ENCODE peak calls at places on chromosome 19, in four cellular contexts. C is colonic mucosa, V is fibroblast of lung, Y is adrenal gland. N is an unnamed sample.

GRCh38 chr19:8615813-8616596 is 5.5 kb upstream of the ADAMTS10 start:
- DNase-seq in C (peak), V (peak), Y (peak), N (no peak)

GRCh38 chr19:43643326-43643725 is 3.7 kb upstream of the CADM4 start:
- DNase-seq in C (no peak), V (no peak), Y (no peak), N (no peak)

GRCh38 chr19:23800868-23801267 is 42.2 kb upstream of the ZNF681 start:
- DNase-seq in V (no peak), C (no peak), Y (no peak), N (no peak)

GRCh38 chr19:50203281-50204080 is at the start of gene MYH14:
- DNase-seq in Y (peak), C (peak), V (peak), N (no peak)

GRCh38 chr19:43639507-43640423 is at the start of gene CADM4:
- DNase-seq in Y (peak), V (no peak), C (peak), N (no peak)

GRCh38 chr19:18719541-18719940 is 36.1 kb downstream of the CRTC1 start:
- DNase-seq in Y (no peak), C (no peak), V (peak), N (no peak)

GRCh38 chr19:14164088-14164487 is 27.7 kb upstream of the ASF1B start:
- DNase-seq in C (no peak), V (no peak), Y (no peak), N (no peak)

GRCh38 chr19:12789098-12789903 is 2.0 kb upstream of the JUNB start:
- DNase-seq in Y (no peak), V (no peak), C (peak), N (no peak)

GRCh38 chr19:48896191-48896720 is 2.3 kb downstream of the TULP2 start:
- DNase-seq in C (peak), Y (peak), V (peak), N (no peak)

GRCh38 chr19:49850487-49851342 is at the start of gene PTOV1:
- DNase-seq in Y (peak), V (peak), C (peak), N (peak)

GRCh38 chr19:48698046-48698445 is 2.3 kb downstream of the FUT2 start:
- DNase-seq in Y (no peak), C (peak), V (peak), N (peak)

GRCh38 chr19:6730941-6731670 is 6.3 kb downstream of the GPR108 start:
- DNase-seq in C (no peak), Y (no peak), V (no peak), N (no peak)

GRCh38 chr19:7668842-7669241 is at the start of gene RETN:
- DNase-seq in Y (no peak), C (no peak), V (no peak), N (no peak)

GRCh38 chr19:8305798-8306197 is 2.4 kb downstream of the CD320 start:
- DNase-seq in Y (peak), C (peak), V (no peak), N (peak)

DNA sequence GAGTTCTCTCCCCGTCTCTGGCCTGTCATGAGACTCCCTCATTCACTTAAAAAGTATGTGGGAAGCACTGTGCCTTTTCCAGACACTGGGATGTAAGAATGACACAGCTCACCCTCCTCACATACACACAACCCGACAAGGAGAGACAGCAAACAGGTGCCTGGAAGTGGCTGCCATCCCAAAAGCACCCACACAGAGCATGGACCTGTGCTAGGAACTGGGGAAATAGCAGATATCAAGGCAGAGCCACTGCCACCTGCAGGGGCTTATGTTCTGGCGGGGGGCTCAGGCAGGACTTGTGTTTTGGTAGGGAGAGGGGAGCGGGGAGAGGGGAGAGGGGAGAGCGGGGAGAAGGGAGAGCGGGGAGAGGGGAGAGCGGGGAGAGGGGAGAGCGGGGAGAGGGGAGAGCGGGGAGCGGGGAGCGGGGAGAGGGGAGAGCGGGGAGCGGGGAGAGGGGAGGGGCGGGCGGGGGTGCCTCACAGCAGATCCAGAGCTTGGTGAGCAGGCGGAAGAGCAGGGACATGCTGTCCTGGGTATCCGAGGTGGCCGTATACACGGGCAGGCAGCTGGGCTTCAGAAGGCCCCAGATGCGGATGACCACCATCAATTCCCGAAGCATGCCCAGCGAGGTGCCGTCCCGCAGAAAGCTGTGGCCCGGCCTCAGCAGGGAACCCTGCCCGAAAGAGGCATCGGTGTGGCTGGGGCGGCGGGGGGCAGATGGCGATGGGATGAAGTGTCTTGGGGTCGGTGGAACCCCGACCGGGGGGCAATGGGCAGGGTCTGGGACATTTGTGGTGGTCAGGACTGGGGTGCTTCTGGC is 12.2 kb downstream of the CFD start:
- DNase-seq in V (peak), Y (no peak), C (no peak), N (no peak)
- H3K4me3 ChIP-seq in V (no peak), Y (no peak), C (peak), N (no peak)

DNA sequence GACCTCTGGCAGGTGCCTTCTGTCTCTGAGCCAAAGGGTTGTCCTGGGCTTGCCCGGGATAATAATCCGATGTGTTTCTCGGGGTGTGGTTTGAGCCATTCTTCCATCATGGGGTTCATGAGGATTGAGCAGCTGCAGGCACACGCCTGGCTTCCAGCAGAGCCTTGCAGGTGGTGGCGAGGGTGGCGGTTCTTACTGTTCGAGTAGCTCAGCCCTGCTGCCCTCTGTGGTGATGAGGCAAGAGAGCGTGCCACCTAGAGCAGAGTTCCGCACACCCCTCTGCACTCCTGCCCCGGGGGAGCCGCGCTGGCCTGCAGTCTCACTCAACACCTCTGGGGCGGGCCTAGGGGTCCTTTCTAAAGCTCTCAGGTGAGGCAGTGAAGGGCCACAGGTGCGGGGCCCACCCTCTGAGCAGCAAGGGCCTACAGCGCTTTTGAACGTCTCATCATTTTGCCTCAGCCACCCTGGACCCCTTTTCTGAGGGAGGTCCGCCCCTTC is 3.8 kb downstream of the SCN1B start:
- DNase-seq in C (no peak), Y (no peak), V (no peak), N (no peak)
- H3K4me3 ChIP-seq in C (no peak), Y (no peak), V (no peak), N (no peak)

DNA sequence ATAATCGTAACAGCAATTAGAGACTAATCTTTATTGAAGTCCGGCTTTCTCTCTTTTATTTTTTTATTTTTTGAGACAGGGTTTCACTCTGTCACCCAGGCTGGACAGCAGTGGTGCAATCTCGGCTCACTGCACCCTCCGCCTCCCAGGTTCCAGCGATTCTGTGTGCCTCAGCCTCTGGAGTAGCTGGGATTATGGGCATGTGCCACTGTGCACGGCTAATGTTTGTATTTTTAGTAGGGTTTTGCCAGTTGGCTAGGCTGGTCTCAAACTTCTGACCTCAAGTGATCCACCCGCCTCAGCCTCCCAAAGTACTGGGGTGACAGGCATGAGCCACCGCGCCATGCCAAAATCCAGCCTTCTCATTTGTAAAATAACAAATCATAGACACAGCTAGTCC is 3.7 kb downstream of the APOC2 start:
- DNase-seq in V (no peak), Y (no peak), C (no peak), N (no peak)
- H3K4me3 ChIP-seq in V (no peak), Y (no peak), C (no peak), N (no peak)

DNA sequence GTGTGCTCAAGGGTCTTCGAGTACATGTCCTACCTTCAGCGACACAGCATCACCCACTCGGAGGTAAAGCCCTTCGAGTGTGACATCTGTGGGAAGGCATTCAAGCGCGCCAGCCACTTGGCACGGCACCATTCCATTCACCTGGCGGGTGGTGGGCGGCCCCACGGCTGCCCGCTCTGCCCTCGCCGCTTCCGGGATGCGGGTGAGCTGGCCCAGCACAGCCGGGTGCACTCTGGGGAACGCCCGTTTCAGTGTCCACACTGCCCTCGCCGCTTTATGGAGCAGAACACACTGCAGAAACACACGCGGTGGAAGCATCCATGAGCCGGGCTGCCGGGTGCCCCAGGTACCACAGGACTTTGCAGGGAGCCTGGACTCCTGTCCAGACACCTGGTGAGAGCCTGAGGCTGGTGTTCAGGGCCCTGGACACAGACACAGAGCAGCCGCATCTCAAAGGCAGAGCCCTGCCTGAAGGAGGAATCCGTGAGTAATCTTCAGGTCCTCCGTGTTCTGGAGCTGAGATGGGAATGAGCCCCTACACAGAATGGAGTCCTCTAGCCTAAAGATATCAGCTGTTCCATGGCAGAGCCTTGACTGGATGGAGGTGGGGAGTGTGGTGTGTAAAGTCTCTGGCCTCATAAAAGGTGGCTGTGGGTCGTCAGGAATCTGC is 1.5 kb downstream of the ZNF581 start:
- DNase-seq in V (no peak), Y (no peak), C (no peak), N (no peak)
- H3K4me3 ChIP-seq in V (no peak), Y (no peak), C (no peak), N (peak)

DNA sequence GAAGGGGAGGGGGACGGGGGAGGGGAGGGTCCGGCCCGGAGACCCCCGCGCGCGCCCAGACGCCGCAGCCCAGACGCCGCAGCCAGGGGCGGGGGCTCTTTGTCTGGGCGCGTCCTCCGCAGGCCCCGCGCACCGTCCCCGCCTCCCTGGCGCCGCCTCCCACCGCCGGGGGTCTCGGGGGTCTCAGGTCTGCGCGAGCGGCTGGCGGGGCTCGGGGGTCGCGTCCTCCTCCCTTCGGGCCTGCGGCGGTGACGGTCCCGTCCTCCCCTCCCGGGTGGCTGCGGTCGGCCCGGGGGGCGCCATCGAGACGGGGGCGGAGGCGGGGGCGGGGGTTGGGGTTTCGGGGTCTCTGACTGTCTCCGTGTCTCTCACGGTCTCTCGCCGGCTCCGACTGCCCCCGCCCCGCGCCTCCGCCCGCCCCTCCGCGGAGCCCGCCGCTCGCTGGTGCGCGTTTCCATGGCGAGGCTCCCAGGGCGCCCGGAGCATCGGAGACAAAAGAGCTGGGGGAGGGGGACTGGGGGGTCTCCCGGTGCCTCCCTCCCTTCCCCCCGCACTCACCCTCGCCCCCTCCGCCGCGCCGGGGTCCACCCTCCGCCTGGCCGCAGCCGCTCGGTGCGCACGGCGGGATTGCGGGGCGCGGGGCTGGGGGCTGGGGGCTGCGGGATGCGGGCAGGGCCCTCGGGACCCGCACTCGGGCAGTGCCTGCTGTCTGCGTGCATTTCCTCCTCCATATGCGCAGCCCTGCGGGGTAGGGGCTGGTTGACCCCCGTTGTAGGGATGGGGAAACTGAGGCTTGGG is 420 bp upstream of the PLPPR3 start:
- DNase-seq in C (no peak), V (no peak), Y (no peak), N (no peak)
- H3K4me3 ChIP-seq in C (peak), V (no peak), Y (no peak), N (peak)

GRCh38 chr19:32457540-32457939 is 52.0 kb downstream of the DPY19L3 start:
- DNase-seq in V (peak), Y (no peak), C (no peak), N (no peak)
- H3K4me3 ChIP-seq in V (no peak), Y (no peak), C (no peak), N (no peak)

DNA sequence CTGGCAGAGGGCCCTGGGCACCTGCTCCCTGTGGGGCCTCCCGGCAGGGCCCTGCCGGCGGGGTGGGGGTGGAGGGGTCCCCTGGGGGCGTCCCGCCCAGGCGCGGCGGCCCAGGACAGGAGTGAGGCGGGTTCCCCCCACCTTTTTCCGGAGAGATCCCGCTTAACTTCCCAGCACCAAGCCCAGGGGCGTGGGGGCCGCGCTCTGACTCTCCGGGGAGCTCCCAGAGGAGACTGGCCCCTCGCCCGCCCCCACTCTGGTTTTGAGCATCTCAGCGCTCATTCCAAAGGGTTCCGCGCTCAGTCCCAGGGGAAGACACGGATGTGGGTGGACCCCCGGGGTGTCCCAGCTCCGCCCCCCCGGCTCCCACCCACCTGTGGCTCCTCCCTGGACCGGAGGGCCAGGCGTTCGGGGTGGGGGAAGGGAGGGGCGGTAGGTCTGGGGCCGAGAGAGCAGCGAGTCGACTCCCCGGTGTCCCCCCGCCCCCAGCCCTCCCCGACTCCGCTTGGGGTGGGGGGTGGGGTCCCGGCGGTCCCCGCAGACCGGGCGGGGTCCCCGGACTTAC is 424 bp downstream of the C2CD4C start:
- DNase-seq in V (no peak), Y (no peak), C (no peak), N (no peak)
- H3K4me3 ChIP-seq in V (no peak), Y (no peak), C (peak), N (no peak)

N was measured in SJSA1.